ENCODE peak calls at places on chromosomes 3 and 15, in seven cellular contexts. G is foreskin fibroblast; T is activated naive CD4-positive, alpha-beta T cell; U is stimulated activated CD8-positive, alpha-beta memory T cell treated with anti-CD3 and anti-CD28 coated beads, Interleukin-15, amount 100 ng/mL, for 48 hours; V is NCI-H1092; L is GM23248; H is activated T-cell treated with anti-CD3 and anti-CD28 coated beads for 4 hours. R is an unnamed sample.
A peak's percentile ranks its signal among the peaks of the same experiment; 100 is the strongest.

GRCh38 chr15:48190932-48191573 is 412 bp upstream of the CTXN2 start:
- DNase-seq in G (peak; percentile 46), T (peak; percentile 1), V (no peak), U (peak; percentile 3), L (peak; percentile 66), H (peak; percentile 10), R (no peak)

GRCh38 chr3:27467545-27467944 is 16.6 kb downstream of the SLC4A7 start:
- DNase-seq in L (peak; percentile 74), V (no peak), H (no peak), T (no peak), G (no peak), U (no peak), R (no peak)

GRCh38 chr3:43062556-43063040 is 43.3 kb downstream of the POMGNT2 start:
- DNase-seq in V (no peak), G (peak; percentile 17), U (no peak), H (no peak), T (no peak), L (peak; percentile 50), R (no peak)

GRCh38 chr15:88688394-88688933 is 49.6 kb downstream of the ISG20 start:
- DNase-seq in G (no peak), H (no peak), L (no peak), T (no peak), V (no peak), U (no peak), R (no peak)

GRCh38 chr3:142270407-142270806 is 45.0 kb upstream of the GK5 start:
- DNase-seq in U (no peak), G (no peak), L (no peak), T (no peak), V (no peak), H (no peak), R (no peak)

GRCh38 chr3:58713715-58714401 is 47.3 kb upstream of the FAM3D start:
- DNase-seq in G (no peak), H (no peak), L (no peak), U (no peak), V (no peak), T (no peak), R (no peak)

GRCh38 chr15:20644896-20645295 is 103.3 kb upstream of the GOLGA6L6 start:
- DNase-seq in V (no peak), G (no peak), T (no peak), H (no peak), U (no peak), L (no peak), R (no peak)

GRCh38 chr15:25989327-25989726 is 126.2 kb upstream of the ATP10A start:
- DNase-seq in V (no peak), G (no peak), H (no peak), T (no peak), U (no peak), L (no peak), R (no peak)

GRCh38 chr3:159126261-159127020 is 324.6 kb downstream of the MFSD1 start:
- DNase-seq in U (no peak), L (peak; percentile 81), T (no peak), G (peak; percentile 26), H (no peak), V (no peak), R (no peak)

GRCh38 chr3:10983219-10983916 is 9.2 kb upstream of the SLC6A1 start:
- DNase-seq in U (no peak), L (peak; percentile 61), T (no peak), G (peak; percentile 21), V (peak; percentile 17), H (peak; percentile 2), R (peak; percentile 8)

GRCh38 chr3:176359211-176359610 is 838.1 kb downstream of the TBL1XR1 start:
- DNase-seq in V (no peak), H (no peak), L (no peak), U (no peak), T (no peak), G (no peak), R (no peak)

GRCh38 chr3:47162695-47163022 is 1.3 kb downstream of the SETD2 start:
- DNase-seq in L (peak; percentile 54), G (no peak), T (no peak), V (no peak), H (no peak), U (no peak), R (no peak)

GRCh38 chr3:65713016-65713415 is 325.7 kb downstream of the MAGI1 start:
- DNase-seq in T (no peak), U (no peak), V (no peak), G (peak; percentile 82), H (no peak), L (peak; percentile 92), R (no peak)

GRCh38 chr3:194274424-194275085 is 76.6 kb downstream of the CPN2 start:
- DNase-seq in G (no peak), U (no peak), L (peak; percentile 62), V (no peak), H (no peak), T (no peak), R (no peak)

GRCh38 chr3:12308517-12308916 is 19.6 kb downstream of the PPARG start:
- DNase-seq in L (peak; percentile 80), H (no peak), T (no peak), V (no peak), G (peak; percentile 79), U (no peak), R (no peak)

GRCh38 chr15:77138167-77138522 is 67.2 kb upstream of the TSPAN3 start:
- DNase-seq in H (no peak), G (no peak), T (no peak), U (no peak), V (no peak), L (peak; percentile 25), R (no peak)

GRCh38 chr15:61916104-61916503 is 144.1 kb downstream of the VPS13C start:
- DNase-seq in H (no peak), V (no peak), U (no peak), G (peak; percentile 53), L (peak; percentile 77), T (no peak), R (no peak)

GRCh38 chr3:18740631-18741583 is 315.8 kb upstream of the SATB1 start:
- DNase-seq in V (no peak), G (no peak), T (no peak), H (peak; percentile 49), U (peak; percentile 54), L (no peak), R (no peak)

GRCh38 chr15:52857937-52858336 is 67.8 kb upstream of the ONECUT1 start:
- DNase-seq in V (no peak), T (no peak), G (no peak), H (no peak), L (no peak), U (no peak), R (no peak)

GRCh38 chr3:19688767-19689166 is 245.2 kb downstream of the EFHB start:
- DNase-seq in G (no peak), T (no peak), V (no peak), U (no peak), L (no peak), H (no peak), R (no peak)

GRCh38 chr15:67762610-67763368 is 62.5 kb upstream of the SKOR1 start:
- DNase-seq in G (peak; percentile 22), H (peak; percentile 14), L (peak; percentile 76), T (peak; percentile 6), U (peak; percentile 63), V (no peak), R (no peak)

GRCh38 chr3:30650348-30650995 is 44.1 kb downstream of the TGFBR2 start:
- DNase-seq in V (no peak), L (no peak), G (no peak), U (no peak), T (no peak), H (no peak), R (no peak)

GRCh38 chr15:38691365-38691764 is 126.8 kb upstream of the RASGRP1 start:
- DNase-seq in T (no peak), U (no peak), V (no peak), G (no peak), L (no peak), H (no peak), R (no peak)

GRCh38 chr3:126226376-126226775 is 46.0 kb upstream of the ALDH1L1 start:
- DNase-seq in H (no peak), T (no peak), V (no peak), L (no peak), U (no peak), G (no peak), R (no peak)

GRCh38 chr3:46695177-46695961 is 1.9 kb upstream of the ALS2CL start:
- DNase-seq in L (peak; percentile 31), T (no peak), U (no peak), G (no peak), H (peak; percentile 32), V (no peak), R (no peak)

GRCh38 chr3:179148446-179149238 is 485 bp downstream of the PIK3CA start:
- DNase-seq in G (peak; percentile 36), H (peak; percentile 44), T (peak; percentile 29), U (peak; percentile 29), L (peak; percentile 77), V (peak; percentile 32), R (peak; percentile 55)

GRCh38 chr15:78024141-78024567 is 53.4 kb downstream of the TBC1D2B start:
- DNase-seq in H (no peak), L (peak; percentile 47), G (no peak), U (no peak), T (no peak), V (no peak), R (no peak)

GRCh38 chr15:64635486-64635815 is 139.9 kb downstream of the RBPMS2 start:
- DNase-seq in V (no peak), L (peak; percentile 76), H (no peak), T (no peak), G (peak; percentile 59), U (no peak), R (no peak)

GRCh38 chr3:42504334-42505202 is 2.1 kb downstream of the VIPR1 start:
- DNase-seq in H (no peak), L (no peak), V (no peak), T (no peak), U (no peak), G (no peak), R (no peak)

GRCh38 chr15:77650285-77650684 is 17.6 kb upstream of the LINGO1 start:
- DNase-seq in U (no peak), G (no peak), T (no peak), L (peak; percentile 22), H (no peak), V (no peak), R (no peak)

GRCh38 chr3:108067768-108068167 is 23.1 kb downstream of the CD47 start:
- DNase-seq in L (no peak), V (no peak), H (no peak), U (no peak), T (no peak), G (no peak), R (no peak)

GRCh38 chr3:14627815-14628214 is 23.7 kb upstream of the CCDC174 start:
- DNase-seq in L (no peak), T (no peak), H (no peak), V (no peak), U (no peak), G (no peak), R (no peak)

GRCh38 chr3:194293546-194294198 is 57.5 kb downstream of the CPN2 start:
- DNase-seq in T (no peak), H (no peak), U (no peak), V (no peak), G (no peak), L (no peak), R (no peak)

GRCh38 chr15:101307048-101307896 is 12.2 kb upstream of the SNRPA1 start:
- DNase-seq in H (no peak), U (no peak), V (no peak), T (no peak), G (no peak), L (no peak), R (no peak)

GRCh38 chr3:58237940-58238681 is 519 bp downstream of the ABHD6 start:
- DNase-seq in U (no peak), V (no peak), H (peak; percentile 43), T (no peak), G (peak; percentile 22), L (peak; percentile 70), R (no peak)

GRCh38 chr15:65087873-65088642 is 11.5 kb downstream of the KBTBD13 start:
- DNase-seq in G (no peak), H (no peak), U (no peak), T (no peak), L (peak; percentile 18), V (no peak), R (no peak)

GRCh38 chr3:177934001-177934891 is 602.0 kb upstream of the KCNMB2 start:
- DNase-seq in V (peak; percentile 59), H (no peak), T (no peak), U (no peak), G (peak; percentile 40), L (peak; percentile 76), R (no peak)

R was measured in NCI-H1930.